ENCODE peak calls at places on chromosome 16, in seven cellular contexts. Q is NCI-H1092 treated with DMSO at 0.1 percent for 48 hours; R is RWPE1; C is occipital lobe; Y is amniotic stem cell; O is T-helper 2 cell treated with Interferon-gamma antibody and Interleukin-4, amounts not matched to agents 5 μg/mL and 100 μg/mL, for 36 hours; X is trophoblast cell. I is an unnamed sample.

GRCh38 chr16:31072540-31073072 is 1.4 kb downstream of the ZNF668 start:
- DNase-seq in Q (no peak), Y (no peak), C (peak; percentile 14), R (peak; percentile 33), X (no peak), O (peak; percentile 37), I (peak; percentile 36)

GRCh38 chr16:56888806-56889205 is 23.8 kb downstream of the SLC12A3 start:
- DNase-seq in C (no peak), Q (no peak), R (no peak), X (no peak), Y (no peak), O (no peak), I (no peak)

GRCh38 chr16:17194190-17194780 is 276.5 kb downstream of the XYLT1 start:
- DNase-seq in R (no peak), X (peak; percentile 25), C (no peak), Y (no peak), Q (peak; percentile 24), O (peak; percentile 21), I (no peak)

GRCh38 chr16:649646-650045 is 481 bp downstream of the WDR90 start:
- DNase-seq in Q (no peak), C (no peak), Y (no peak), X (no peak), O (no peak), R (no peak), I (no peak)

GRCh38 chr16:86118467-86119307 is 219.7 kb downstream of the IRF8 start:
- DNase-seq in Y (no peak), O (no peak), R (no peak), Q (no peak), X (no peak), C (no peak), I (no peak)

GRCh38 chr16:66959645-66960177 is 1.4 kb upstream of the CES3 start:
- DNase-seq in C (peak; percentile 44), Y (no peak), R (no peak), Q (no peak), O (no peak), X (no peak), I (no peak)

GRCh38 chr16:88785106-88785924 is at the start of gene PIEZO1:
- DNase-seq in R (peak; percentile 74), Q (peak; percentile 17), X (no peak), Y (peak; percentile 55), O (peak; percentile 70), C (no peak), I (peak; percentile 29)

GRCh38 chr16:67148656-67149275 is 2.0 kb downstream of the B3GNT9 start:
- DNase-seq in Y (no peak), R (no peak), O (no peak), Q (no peak), X (no peak), C (no peak), I (no peak)

GRCh38 chr16:58678716-58679115 is 5.9 kb downstream of the SLC38A7 start:
- DNase-seq in X (no peak), R (no peak), Q (no peak), C (peak; percentile 14), O (no peak), Y (no peak), I (peak; percentile 4)

GRCh38 chr16:11208916-11209665 is 46.9 kb downstream of the SOCS1 start:
- DNase-seq in Y (no peak), X (peak; percentile 52), R (peak; percentile 61), C (no peak), O (no peak), Q (no peak), I (peak; percentile 36)

GRCh38 chr16:68762996-68763756 is 26.1 kb downstream of the CDH1 start:
- DNase-seq in Y (no peak), O (no peak), X (no peak), Q (no peak), C (no peak), R (no peak), I (no peak)

GRCh38 chr16:397736-398332 is 835 bp downstream of the NME4 start:
- DNase-seq in Q (no peak), C (peak; percentile 53), R (peak; percentile 56), X (peak; percentile 78), Y (peak; percentile 38), O (no peak), I (no peak)

GRCh38 chr16:78448658-78449327 is 349.3 kb downstream of the WWOX start:
- DNase-seq in Y (no peak), X (no peak), C (no peak), R (no peak), O (no peak), Q (no peak), I (no peak)

GRCh38 chr16:85563515-85564276 is 49.4 kb upstream of the GSE1 start:
- DNase-seq in C (no peak), X (no peak), O (no peak), Y (no peak), Q (no peak), R (no peak), I (peak; percentile 71)

GRCh38 chr16:7083086-7083485 is 249.6 kb upstream of the RBFOX1 start:
- DNase-seq in O (no peak), R (no peak), X (no peak), Q (no peak), C (no peak), Y (no peak), I (no peak)

GRCh38 chr16:619476-620100 is 11.2 kb upstream of the WFIKKN1 start:
- DNase-seq in R (no peak), X (no peak), O (no peak), Q (no peak), C (no peak), Y (no peak), I (no peak)

GRCh38 chr16:69307856-69308255 is 3.3 kb upstream of the VPS4A start:
- DNase-seq in Q (no peak), X (no peak), R (no peak), Y (no peak), O (no peak), C (no peak), I (no peak)

GRCh38 chr16:67445913-67446907 is 15.3 kb downstream of the HSD11B2 start:
- DNase-seq in O (no peak), Y (no peak), Q (no peak), X (no peak), R (no peak), C (no peak), I (no peak)

GRCh38 chr16:1790611-1791255 is 2.8 kb downstream of the IGFALS start:
- DNase-seq in Q (no peak), X (no peak), R (no peak), C (no peak), Y (no peak), O (peak; percentile 3), I (no peak)

GRCh38 chr16:70437017-70437581 is 1.8 kb downstream of the ST3GAL2 start:
- DNase-seq in O (no peak), C (no peak), Y (no peak), R (no peak), Q (no peak), X (peak; percentile 81), I (peak; percentile 19)

GRCh38 chr16:56388209-56388608 is 37.1 kb downstream of the AMFR start:
- DNase-seq in O (no peak), R (no peak), Q (no peak), C (no peak), Y (no peak), X (no peak), I (no peak)

GRCh38 chr16:89370081-89370511 is 120.3 kb downstream of the ANKRD11 start:
- DNase-seq in O (no peak), R (no peak), Q (no peak), C (no peak), Y (no peak), X (peak; percentile 64), I (no peak)

GRCh38 chr16:19844945-19845641 is 39.6 kb downstream of the GPRC5B start:
- DNase-seq in X (peak; percentile 48), Q (no peak), Y (peak; percentile 53), C (peak; percentile 41), O (no peak), R (no peak), I (peak; percentile 76)

GRCh38 chr16:53219795-53220194 is 165.0 kb downstream of the CHD9 start:
- DNase-seq in R (peak; percentile 27), O (no peak), C (no peak), X (no peak), Q (no peak), Y (no peak), I (no peak)

GRCh38 chr16:56306690-56307533 is 115.6 kb downstream of the GNAO1 start:
- DNase-seq in Q (no peak), O (no peak), R (no peak), X (no peak), Y (no peak), C (no peak), I (no peak)

GRCh38 chr16:31125844-31126243 is 8.4 kb downstream of the KAT8 start:
- DNase-seq in R (no peak), X (no peak), Y (no peak), O (no peak), Q (no peak), C (no peak), I (no peak)

GRCh38 chr16:69100046-69100765 is 5.2 kb upstream of the HAS3 start:
- DNase-seq in X (no peak), Y (no peak), Q (peak; percentile 98), O (no peak), C (no peak), R (no peak), I (peak; percentile 52)